ENCODE peak calls at places on chromosomes 7 and 10, in six cellular contexts. X is hypothalamus; C is T-cell; M is progenitor cell of endocrine pancreas; H is stimulated activated CD8-positive, alpha-beta memory T cell treated with anti-CD3 and anti-CD28 coated beads, Interleukin-2, amount 100 ng/mL, for 1 hour; Z is GM20000. W is an unnamed sample.

GRCh38 chr10:116787893-116788665 is 45.7 kb upstream of the HSPA12A start:
- DNase-seq in X (peak), C (peak), M (peak), H (peak), Z (peak), W (peak)

GRCh38 chr7:2980406-2981102 is 63.1 kb downstream of the CARD11 start:
- DNase-seq in X (no peak), C (no peak), M (no peak), H (no peak), Z (no peak), W (no peak)

GRCh38 chr7:45495618-45496017 is 78.5 kb upstream of the ADCY1 start:
- DNase-seq in X (no peak), C (no peak), M (no peak), H (no peak), Z (no peak), W (no peak)

GRCh38 chr7:134448359-134449229 is 10.3 kb downstream of the AKR1B1 start:
- DNase-seq in X (no peak), C (no peak), M (no peak), H (no peak), Z (no peak), W (no peak)

GRCh38 chr7:32347244-32347828 is 142.8 kb downstream of the LSM5 start:
- DNase-seq in X (no peak), C (no peak), M (no peak), H (no peak), Z (peak), W (no peak)

GRCh38 chr7:8221603-8222002 is 40.4 kb downstream of the ICA1 start:
- DNase-seq in X (no peak), C (no peak), M (no peak), H (no peak), Z (no peak), W (no peak)

GRCh38 chr10:32189400-32190084 is 133.3 kb upstream of the KIF5B start:
- DNase-seq in X (no peak), C (no peak), M (peak), H (no peak), Z (no peak), W (no peak)

GRCh38 chr10:6586501-6586900 is 6.4 kb upstream of the PRKCQ start:
- DNase-seq in X (no peak), C (no peak), M (no peak), H (no peak), Z (no peak), W (no peak)

GRCh38 chr7:92260248-92260781 is 14.5 kb downstream of the ANKIB1 start:
- DNase-seq in X (no peak), C (no peak), M (no peak), H (no peak), Z (no peak), W (no peak)

GRCh38 chr7:139734395-139734794 is 43.4 kb downstream of the HIPK2 start:
- DNase-seq in X (no peak), C (no peak), M (no peak), H (no peak), Z (no peak), W (no peak)

GRCh38 chr10:97011397-97011796 is 174.4 kb downstream of the SLIT1 start:
- DNase-seq in X (no peak), C (no peak), M (no peak), H (no peak), Z (no peak), W (no peak)

GRCh38 chr7:97573065-97573464 is 158.8 kb upstream of the TAC1 start:
- DNase-seq in X (no peak), C (no peak), M (no peak), H (no peak), Z (no peak), W (no peak)

GRCh38 chr10:87068281-87068680 is 26.4 kb downstream of the GLUD1 start:
- DNase-seq in X (no peak), C (no peak), M (no peak), H (no peak), Z (no peak), W (no peak)

GRCh38 chr10:116251602-116252395 is 21.2 kb downstream of the GFRA1 start:
- DNase-seq in X (no peak), C (no peak), M (no peak), H (no peak), Z (no peak), W (no peak)

GRCh38 chr7:118918556-118918955 is 694.1 kb downstream of the ANKRD7 start:
- DNase-seq in X (no peak), C (no peak), M (no peak), H (no peak), Z (no peak), W (no peak)

GRCh38 chr7:52120908-52121307 is 804.3 kb upstream of the COBL start:
- DNase-seq in X (no peak), C (no peak), M (no peak), H (no peak), Z (no peak), W (no peak)

W was measured in central memory CD4-positive, alpha-beta T cell.